ENCODE peak calls at places on chromosome 11, in six cellular contexts. M, H, N, W, A and E are unnamed samples.
A peak's percentile ranks its signal among the peaks of the same experiment; 100 is the strongest.

GRCh38 chr11:32008879-32009548 is 81.9 kb upstream of the RCN1 start:
- DNase-seq in M (no peak), H (no peak), N (no peak), W (no peak), A (no peak), E (no peak)

GRCh38 chr11:122741613-122742012 is 86.1 kb downstream of the UBASH3B start:
- DNase-seq in M (no peak), H (peak; percentile 56), N (peak; percentile 83), W (no peak), A (peak; percentile 82), E (no peak)

GRCh38 chr11:134978388-134979088 is 566.5 kb upstream of the B3GAT1 start:
- DNase-seq in M (no peak), H (no peak), N (no peak), W (no peak), A (no peak), E (no peak)

GRCh38 chr11:76854709-76855108 is 6.0 kb upstream of the ACER3 start:
- DNase-seq in M (no peak), H (no peak), N (no peak), W (no peak), A (peak; percentile 10), E (no peak)

GRCh38 chr11:68371176-68372041 is 59.0 kb downstream of the LRP5 start:
- DNase-seq in M (no peak), H (no peak), N (peak; percentile 74), W (no peak), A (no peak), E (no peak)

GRCh38 chr11:113317297-113317696 is 2.9 kb downstream of the TTC12 start:
- DNase-seq in M (no peak), H (no peak), N (no peak), W (no peak), A (no peak), E (no peak)

GRCh38 chr11:65307298-65308229 is 7.1 kb upstream of the CDC42EP2 start:
- DNase-seq in M (no peak), H (no peak), N (no peak), W (no peak), A (no peak), E (no peak)

GRCh38 chr11:111785886-111786412 is 19.8 kb upstream of the PPP2R1B start:
- DNase-seq in M (no peak), H (no peak), N (no peak), W (no peak), A (no peak), E (no peak)

GRCh38 chr11:19769820-19770219 is 57.2 kb downstream of the NAV2 start:
- DNase-seq in M (no peak), H (no peak), N (no peak), W (no peak), A (peak; percentile 55), E (no peak)

GRCh38 chr11:110128161-110128560 is 35.0 kb downstream of the ZC3H12C start:
- DNase-seq in M (no peak), H (no peak), N (no peak), W (peak; percentile 46), A (peak; percentile 42), E (no peak)

GRCh38 chr11:32213223-32213622 is 122.3 kb downstream of the RCN1 start:
- DNase-seq in M (no peak), H (no peak), N (no peak), W (no peak), A (peak; percentile 76), E (no peak)

GRCh38 chr11:47437746-47438418 is 11.1 kb downstream of the RAPSN start:
- DNase-seq in M (no peak), H (peak; percentile 63), N (no peak), W (no peak), A (no peak), E (no peak)

GRCh38 chr11:59240322-59240721 is 27.6 kb upstream of the MPEG1 start:
- DNase-seq in M (no peak), H (no peak), N (no peak), W (no peak), A (no peak), E (no peak)
- H3K9me3 ChIP-seq in M (no peaks in the 10 kb centered on the region), H (peaks cover 7% of the 10 kb centered on the region), N (no peaks in the 10 kb centered on the region), W (peaks cover 34% of the 10 kb centered on the region), A (no peaks in the 10 kb centered on the region), E (no peaks in the 10 kb centered on the region)

GRCh38 chr11:96643173-96643572 is 253.4 kb downstream of the JRKL start:
- DNase-seq in M (no peak), H (no peak), N (no peak), W (no peak), A (no peak), E (no peak)
- H3K9me3 ChIP-seq in M (no peaks in the 10 kb centered on the region), H (no peaks in the 10 kb centered on the region), N (no peaks in the 10 kb centered on the region), W (no peaks in the 10 kb centered on the region), A (no peaks in the 10 kb centered on the region), E (no peaks in the 10 kb centered on the region)

GRCh38 chr11:35141034-35141433 is 2.1 kb downstream of the CD44 start:
- DNase-seq in M (no peak), H (no peak), N (no peak), W (no peak), A (no peak), E (no peak)
- H3K9me3 ChIP-seq in M (no peaks in the 10 kb centered on the region), H (no peaks in the 10 kb centered on the region), N (no peaks in the 10 kb centered on the region), W (no peaks in the 10 kb centered on the region), A (no peaks in the 10 kb centered on the region), E (no peaks in the 10 kb centered on the region)

GRCh38 chr11:127639916-127640315 is 639.3 kb upstream of the KIRREL3 start:
- DNase-seq in M (no peak), H (no peak), N (no peak), W (no peak), A (no peak), E (no peak)

GRCh38 chr11:127644366-127644765 is 643.8 kb upstream of the KIRREL3 start:
- DNase-seq in M (no peak), H (no peak), N (no peak), W (no peak), A (no peak), E (no peak)

GRCh38 chr11:127648604-127649003 is 648.0 kb upstream of the KIRREL3 start:
- DNase-seq in M (no peak), H (no peak), N (no peak), W (no peak), A (no peak), E (no peak)

GRCh38 chr11:127640822-127641485 is 640.4 kb upstream of the KIRREL3 start:
- DNase-seq in M (no peak), H (no peak), N (no peak), W (no peak), A (no peak), E (no peak)

DNA sequence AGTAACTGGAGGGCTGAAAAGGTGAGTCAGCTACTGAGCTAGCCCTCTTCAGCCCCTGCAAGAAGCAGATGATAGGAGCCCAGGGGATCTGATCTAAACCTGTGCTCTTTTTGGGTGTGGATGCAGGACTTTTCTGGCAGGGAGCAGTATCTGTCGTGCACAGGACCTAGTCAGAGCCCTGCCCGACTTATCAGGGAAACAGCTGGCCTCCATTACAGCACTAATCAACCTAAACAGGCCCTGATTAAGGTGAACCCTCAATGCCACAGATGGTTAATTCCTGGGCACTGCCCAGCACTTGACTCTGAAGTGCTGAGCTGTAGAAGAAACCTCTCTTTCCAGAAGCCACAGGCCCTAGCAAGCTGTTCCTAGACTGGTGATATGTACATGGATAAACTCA is 643.1 kb upstream of the KIRREL3 start:
- DNase-seq in M (no peak), H (no peak), N (no peak), W (no peak), A (no peak), E (no peak)
- H3K9me3 ChIP-seq in M (no peaks in the 10 kb centered on the region), H (no peaks in the 10 kb centered on the region), N (no peaks in the 10 kb centered on the region), W (no peaks in the 10 kb centered on the region), A (no peaks in the 10 kb centered on the region), E (no peaks in the 10 kb centered on the region)

DNA sequence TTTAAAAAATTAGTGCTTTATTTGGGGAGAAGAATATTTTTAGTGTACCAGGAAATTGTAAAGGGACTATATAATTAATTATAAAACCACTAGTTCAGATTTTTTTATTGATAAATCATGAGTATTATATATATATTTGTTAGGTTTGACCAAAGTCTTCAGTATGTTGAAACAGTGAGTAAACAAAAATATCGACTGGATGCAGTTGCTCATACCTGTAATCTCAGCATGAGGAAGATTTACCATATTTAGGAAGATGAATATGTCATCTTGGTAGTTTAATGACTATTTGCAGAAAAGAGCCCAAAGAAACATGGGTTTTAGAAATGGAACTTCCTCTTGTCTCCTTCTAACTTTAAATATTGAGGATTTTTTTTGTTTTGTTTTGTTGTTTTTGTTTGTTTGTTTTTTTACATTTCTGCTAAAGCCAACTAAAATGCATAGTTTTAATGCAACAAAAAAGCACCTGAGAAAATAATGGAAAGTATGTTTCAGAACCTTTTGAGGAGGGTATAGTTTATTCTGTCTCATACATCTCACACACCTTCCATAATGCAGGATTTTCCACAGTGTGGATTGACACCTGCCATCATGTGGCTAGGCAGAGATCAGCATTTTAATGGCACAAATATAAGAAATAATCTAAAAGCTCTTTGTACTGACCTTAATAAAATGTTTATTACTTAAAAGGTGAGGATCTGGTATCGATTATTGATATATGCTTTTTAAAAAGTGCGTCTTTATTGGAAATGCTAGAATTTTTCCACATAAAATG is 114.3 kb downstream of the ARHGAP42 start:
- DNase-seq in M (no peak), H (no peak), N (no peak), W (no peak), A (no peak), E (no peak)
- H3K9me3 ChIP-seq in M (no peaks in the 10 kb centered on the region), H (no peaks in the 10 kb centered on the region), N (no peaks in the 10 kb centered on the region), W (no peaks in the 10 kb centered on the region), A (no peaks in the 10 kb centered on the region), E (no peaks in the 10 kb centered on the region)

GRCh38 chr11:58734681-58735490 is 3.1 kb upstream of the GLYAT start:
- DNase-seq in M (no peak), H (no peak), N (no peak), W (no peak), A (no peak), E (no peak)
- H3K9me3 ChIP-seq in M (no peaks in the 10 kb centered on the region), H (no peaks in the 10 kb centered on the region), N (no peaks in the 10 kb centered on the region), W (peaks cover 10% of the 10 kb centered on the region), A (no peaks in the 10 kb centered on the region), E (no peaks in the 10 kb centered on the region)

GRCh38 chr11:8527939-8528338 is 66.1 kb downstream of the STK33 start:
- DNase-seq in M (no peak), H (no peak), N (no peak), W (no peak), A (no peak), E (no peak)

GRCh38 chr11:8531312-8531711 is 62.7 kb downstream of the STK33 start:
- DNase-seq in M (no peak), H (no peak), N (no peak), W (no peak), A (peak; percentile 2), E (no peak)

GRCh38 chr11:8533332-8533731 is 60.7 kb downstream of the STK33 start:
- DNase-seq in M (no peak), H (no peak), N (no peak), W (no peak), A (no peak), E (no peak)

GRCh38 chr11:8531982-8532381 is 62.0 kb downstream of the STK33 start:
- DNase-seq in M (no peak), H (no peak), N (no peak), W (no peak), A (no peak), E (no peak)

GRCh38 chr11:8532475-8532874 is 61.6 kb downstream of the STK33 start:
- DNase-seq in M (no peak), H (no peak), N (no peak), W (no peak), A (no peak), E (no peak)
- H3K9me3 ChIP-seq in M (no peaks in the 10 kb centered on the region), H (no peaks in the 10 kb centered on the region), N (no peaks in the 10 kb centered on the region), W (no peaks in the 10 kb centered on the region), A (no peaks in the 10 kb centered on the region), E (no peaks in the 10 kb centered on the region)

GRCh38 chr11:114960117-114960516 is 281.8 kb downstream of the NXPE2 start:
- DNase-seq in M (no peak), H (no peak), N (no peak), W (no peak), A (no peak), E (no peak)
- H3K9me3 ChIP-seq in M (no peaks in the 10 kb centered on the region), H (no peaks in the 10 kb centered on the region), N (no peaks in the 10 kb centered on the region), W (no peaks in the 10 kb centered on the region), A (no peaks in the 10 kb centered on the region), E (no peaks in the 10 kb centered on the region)